ENCODE peak calls at places on chromosomes 2 and 18, in ten cellular contexts. F, I, T, Y, O, H, U, Z, R and Q are unnamed samples.

GRCh38 chr18:71047882-71048281 is 759.0 kb downstream of the SOCS6 start:
- DNase-seq in H (no peak), O (no peak), I (no peak), U (no peak), Z (no peak), F (no peak), Y (no peak), T (no peak), R (no peak), Q (no peak)

GRCh38 chr2:19299032-19299431 is 59.4 kb downstream of the OSR1 start:
- DNase-seq in F (no peak), Z (no peak), U (no peak), R (peak; percentile 44), Y (no peak), I (no peak), O (no peak), H (no peak), T (no peak), Q (no peak)

GRCh38 chr18:29496276-29496675 is 1319.3 kb upstream of the CDH2 start:
- DNase-seq in Z (no peak), O (no peak), I (peak; percentile 17), H (no peak), R (no peak), Y (no peak), U (no peak), F (no peak), T (no peak), Q (no peak)

GRCh38 chr2:181258761-181259160 is 198.4 kb upstream of the ITGA4 start:
- DNase-seq in H (no peak), U (no peak), T (no peak), F (no peak), Y (peak; percentile 60), Z (no peak), O (no peak), R (peak; percentile 31), I (peak; percentile 68), Q (no peak)

GRCh38 chr2:26670171-26670570 is 22.4 kb upstream of the KCNK3 start:
- DNase-seq in U (no peak), Z (peak; percentile 8), R (peak; percentile 52), I (peak; percentile 64), H (no peak), T (no peak), O (no peak), F (no peak), Y (peak; percentile 32), Q (no peak)

GRCh38 chr2:166239548-166239947 is 111.7 kb upstream of the SCN1A start:
- DNase-seq in U (peak; percentile 21), F (no peak), R (peak; percentile 97), Z (no peak), I (peak; percentile 91), Y (peak; percentile 94), H (no peak), O (no peak), T (no peak), Q (peak; percentile 54)

GRCh38 chr2:23698733-23699391 is 228.1 kb downstream of the ATAD2B start:
- DNase-seq in U (no peak), R (no peak), O (peak; percentile 52), H (no peak), I (no peak), T (no peak), Y (no peak), Z (no peak), F (no peak), Q (no peak)

GRCh38 chr2:8740136-8740535 is 58.3 kb downstream of the ID2 start:
- DNase-seq in I (no peak), H (no peak), R (no peak), T (no peak), Y (no peak), O (no peak), U (no peak), F (no peak), Z (no peak), Q (no peak)

GRCh38 chr2:111055735-111056134 is 65.0 kb upstream of the BCL2L11 start:
- DNase-seq in T (no peak), R (no peak), Z (no peak), O (no peak), U (no peak), Y (no peak), F (no peak), H (no peak), I (no peak), Q (no peak)

GRCh38 chr2:69499242-69499641 is 62.0 kb upstream of the NFU1 start:
- DNase-seq in T (no peak), Y (no peak), Z (no peak), F (no peak), O (no peak), I (no peak), U (no peak), H (no peak), R (no peak), Q (no peak)

GRCh38 chr2:46377287-46377605 is 80.0 kb downstream of the EPAS1 start:
- DNase-seq in O (no peak), Y (no peak), Z (no peak), U (no peak), T (no peak), I (no peak), R (no peak), H (no peak), F (no peak), Q (no peak)

GRCh38 chr18:23883277-23883790 is 131.2 kb upstream of the TTC39C start:
- DNase-seq in Z (no peak), O (no peak), R (peak; percentile 89), I (peak; percentile 16), U (no peak), H (no peak), T (peak; percentile 41), Y (peak; percentile 86), F (no peak), Q (no peak)

DNA sequence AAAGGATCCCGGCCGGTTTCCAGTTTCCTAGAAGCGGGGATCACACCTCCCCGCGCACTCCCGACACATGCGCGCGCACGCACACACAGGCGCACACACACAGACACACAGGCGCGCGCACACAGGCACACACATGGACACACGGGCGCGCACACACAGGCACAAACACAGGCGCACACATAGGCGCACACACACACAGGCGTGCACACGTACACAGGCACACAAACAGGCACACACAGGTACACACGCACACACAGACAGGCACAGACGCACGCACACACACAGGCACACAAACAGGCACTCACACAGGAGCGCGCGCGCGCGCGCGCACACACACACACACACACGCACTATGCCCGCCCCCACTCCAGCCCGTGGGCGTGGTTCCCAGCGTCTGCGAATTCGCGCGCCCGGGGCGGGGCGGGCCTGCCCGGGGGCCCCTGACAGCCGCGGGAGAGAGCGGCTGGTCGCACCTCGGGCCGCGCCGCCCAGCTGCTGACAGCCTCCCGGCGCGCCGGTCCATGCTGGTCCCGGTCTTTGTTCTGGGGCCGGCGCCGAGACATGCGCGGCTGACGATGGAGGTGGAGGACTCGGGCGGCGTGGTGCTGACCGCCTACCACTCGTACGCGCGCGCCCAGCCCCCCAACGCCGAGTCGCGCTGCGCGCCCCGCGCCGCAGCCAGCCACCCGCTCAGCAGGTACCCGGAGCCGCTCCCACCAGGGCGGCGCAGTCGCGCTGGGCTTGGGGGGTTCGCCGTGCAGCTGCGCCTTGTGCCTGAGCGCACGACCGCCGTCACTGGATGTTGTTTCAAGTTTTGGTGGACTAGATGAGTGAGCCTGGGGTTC is at the start of gene ARHGAP28:
- DNase-seq in U (peak; percentile 71), O (peak; percentile 86), T (peak; percentile 75), F (peak; percentile 19), R (peak; percentile 34), Z (peak; percentile 91), H (no peak), I (peak; percentile 79), Y (peak; percentile 77), Q (peak; percentile 86)
- TF ChIP-seq CTCF in U (no peak), O (peak; percentile 46), T (no peak), F (peak; percentile 29), R (peak; percentile 25), Z (peak; percentile 31), H (no peak), I (no peak), Y (no peak), Q (peak; percentile 36)

GRCh38 chr2:211498551-211499205 is 942.3 kb downstream of the CPS1 start:
- DNase-seq in H (no peak), T (no peak), Y (no peak), R (no peak), F (no peak), U (no peak), O (peak; percentile 18), I (no peak), Z (no peak), Q (no peak)
- H3K4me3 ChIP-seq in H (no peak overlapping the region), T (no peak overlapping the region), Y (no peak overlapping the region), R (no peak overlapping the region), F (no peak overlapping the region), U (no peak overlapping the region), O (no peak overlapping the region), I (no peak overlapping the region), Z (no peak overlapping the region), Q (no peak overlapping the region)

GRCh38 chr2:61543062-61543461 is 4.9 kb upstream of the XPO1 start:
- DNase-seq in I (no peak), Y (no peak), T (no peak), R (no peak), Z (no peak), F (no peak), H (peak; percentile 29), O (no peak), U (no peak), Q (no peak)
- TF ChIP-seq CTCF in I (no peak), Y (no peak), T (no peak), R (no peak), Z (no peak), F (peak; percentile 21), H (no peak), O (peak; percentile 44), U (peak; percentile 26), Q (no peak)

GRCh38 chr2:61149074-61149473 is 12.9 kb upstream of the C2orf74 start:
- DNase-seq in F (no peak), O (no peak), T (no peak), Z (no peak), H (no peak), U (no peak), R (no peak), Y (no peak), I (no peak), Q (no peak)

GRCh38 chr2:61141151-61141550 is 20.8 kb upstream of the C2orf74 start:
- DNase-seq in T (no peak), I (no peak), Z (no peak), F (no peak), O (no peak), U (no peak), R (no peak), H (no peak), Y (no peak), Q (no peak)

GRCh38 chr2:61151434-61151833 is 10.6 kb upstream of the C2orf74 start:
- DNase-seq in Z (no peak), U (no peak), R (peak; percentile 22), T (no peak), Y (peak; percentile 41), H (no peak), O (no peak), F (no peak), I (peak; percentile 67), Q (no peak)

GRCh38 chr2:61144697-61145268 is 17.2 kb upstream of the C2orf74 start:
- DNase-seq in T (peak; percentile 90), Y (peak; percentile 97), H (peak; percentile 88), R (peak; percentile 97), F (peak; percentile 94), U (peak; percentile 83), O (peak; percentile 99), I (peak; percentile 97), Z (peak; percentile 96), Q (peak; percentile 96)

DNA sequence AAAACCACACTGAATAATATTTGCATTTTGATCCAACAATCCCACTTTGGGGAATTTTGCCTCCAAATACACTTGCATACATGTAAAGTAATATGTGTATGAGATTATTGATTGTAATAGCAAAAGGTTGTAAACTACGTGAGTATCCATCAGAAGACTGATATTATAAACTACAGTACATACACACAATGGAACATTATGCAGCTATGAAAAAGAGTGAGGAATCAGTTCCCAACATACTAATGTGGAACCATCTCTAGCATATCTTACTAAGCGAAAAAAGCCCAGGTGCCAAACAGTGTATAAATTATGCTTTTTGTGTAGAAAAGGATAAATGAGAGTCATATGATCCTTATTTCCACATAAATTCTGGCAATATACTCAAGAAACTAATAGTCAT is 16.0 kb upstream of the C2orf74 start:
- DNase-seq in I (no peak), F (no peak), H (no peak), T (no peak), Y (no peak), Z (no peak), R (no peak), U (no peak), O (no peak), Q (no peak)
- H3K4me3 ChIP-seq in I (peak overlapping the region; percentile 69), F (no peak overlapping the region), H (no peak overlapping the region), T (peak overlapping the region; percentile 57), Y (peak overlapping the region; percentile 95), Z (peak overlapping the region; percentile 75), R (peak overlapping the region; percentile 62), U (no peak overlapping the region), O (no peak overlapping the region), Q (no peak overlapping the region)